ENCODE peak calls at places on chromosomes 16 and 17, in four cellular contexts. F is activated naive CD8-positive, alpha-beta T cell treated with anti-CD3 and anti-CD28 coated beads, Interleukin-2, amount 50 U/mL, for 24 hours; R is neural crest cell; G is cerebellum. H is an unnamed sample.

GRCh38 chr17:75842963-75843576 is 1.1 kb downstream of the UNC13D start:
- DNase-seq in F (no peak), R (no peak), G (no peak), H (no peak)

GRCh38 chr17:47731396-47731795 is 1.6 kb upstream of the TBX21 start:
- DNase-seq in F (no peak), R (no peak), G (no peak), H (no peak)

GRCh38 chr17:3961564-3962047 is 2.6 kb downstream of the ATP2A3 start:
- DNase-seq in F (peak; percentile 45), R (no peak), G (no peak), H (no peak)

GRCh38 chr17:39208893-39209292 is 8.8 kb downstream of the RPL19 start:
- DNase-seq in F (peak; percentile 46), R (no peak), G (no peak), H (no peak)

GRCh38 chr16:83004868-83005652 is 378.3 kb downstream of the CDH13 start:
- DNase-seq in F (no peak), R (no peak), G (no peak), H (no peak)

GRCh38 chr16:81891734-81892364 is 112.8 kb downstream of the PLCG2 start:
- DNase-seq in F (no peak), R (no peak), G (no peak), H (no peak)

GRCh38 chr17:67469208-67469980 is 92.3 kb downstream of the PITPNC1 start:
- DNase-seq in F (peak; percentile 52), R (peak; percentile 8), G (no peak), H (peak; percentile 78)

GRCh38 chr17:18981642-18982424 is 22.7 kb downstream of the FAM83G start:
- DNase-seq in F (no peak), R (no peak), G (no peak), H (no peak)

GRCh38 chr17:66941249-66941648 is 23.3 kb upstream of the CACNG4 start:
- DNase-seq in F (no peak), R (no peak), G (no peak), H (no peak)

GRCh38 chr16:89343501-89344291 is 126.2 kb downstream of the ZNF778 start:
- DNase-seq in F (no peak), R (no peak), G (no peak), H (no peak)

GRCh38 chr17:18963126-18964017 is 11.4 kb downstream of the SLC5A10 start:
- DNase-seq in F (peak; percentile 42), R (no peak), G (no peak), H (no peak)

GRCh38 chr16:7392206-7392605 is 59.6 kb downstream of the RBFOX1 start:
- DNase-seq in F (no peak), R (no peak), G (no peak), H (no peak)

GRCh38 chr16:76265434-76266045 is 11.7 kb upstream of the CNTNAP4 start:
- DNase-seq in F (peak; percentile 26), R (peak; percentile 64), G (no peak), H (no peak)

GRCh38 chr16:74740795-74741304 is 33.8 kb downstream of the FA2H start:
- DNase-seq in F (no peak), R (no peak), G (peak; percentile 49), H (no peak)

GRCh38 chr16:53111078-53111776 is 56.4 kb downstream of the CHD9 start:
- DNase-seq in F (no peak), R (no peak), G (no peak), H (no peak)

GRCh38 chr17:6903516-6903915 is 72.0 kb upstream of the TEKT1 start:
- DNase-seq in F (no peak), R (no peak), G (no peak), H (no peak)

GRCh38 chr16:53768167-53768566 is 64.2 kb downstream of the FTO start:
- DNase-seq in F (no peak), R (no peak), G (no peak), H (no peak)

GRCh38 chr17:5097101-5097834 is 14.4 kb downstream of the ZNF232 start:
- DNase-seq in F (peak; percentile 31), R (peak; percentile 68), G (peak; percentile 73), H (no peak)

GRCh38 chr17:61562287-61562686 is 28.7 kb downstream of the NACA2 start:
- DNase-seq in F (no peak), R (no peak), G (no peak), H (no peak)

GRCh38 chr16:14289692-14290340 is 218.7 kb downstream of the MRTFB start:
- DNase-seq in F (no peak), R (no peak), G (no peak), H (no peak)

GRCh38 chr17:58007781-58008706 is 998 bp upstream of the SRSF1 start:
- DNase-seq in F (no peak), R (no peak), G (no peak), H (no peak)

GRCh38 chr16:28623172-28623711 is 13.4 kb upstream of the SULT1A1 start:
- DNase-seq in F (peak; percentile 74), R (no peak), G (peak; percentile 59), H (no peak)

GRCh38 chr17:33137411-33137810 is 145.8 kb downstream of the SPACA3 start:
- DNase-seq in F (no peak), R (no peak), G (no peak), H (peak; percentile 2)

GRCh38 chr17:2693561-2694380 is 17.8 kb downstream of the CLUH start:
- DNase-seq in F (no peak), R (no peak), G (no peak), H (peak; percentile 82)

GRCh38 chr16:66925322-66925840 is at the start of gene RRAD:
- DNase-seq in F (no peak), R (no peak), G (peak; percentile 61), H (no peak)

GRCh38 chr16:65757064-65757463 is 609.4 kb upstream of the CDH5 start:
- DNase-seq in F (no peak), R (no peak), G (no peak), H (no peak)

GRCh38 chr17:5437721-5438317 is 1.1 kb downstream of the C1QBP start:
- DNase-seq in F (no peak), R (no peak), G (no peak), H (no peak)

GRCh38 chr17:42112552-42113176 is at the start of gene DHX58:
- DNase-seq in F (peak; percentile 74), R (no peak), G (peak; percentile 60), H (no peak)

GRCh38 chr16:80852261-80852872 is 48.0 kb upstream of the CDYL2 start:
- DNase-seq in F (peak; percentile 18), R (no peak), G (no peak), H (no peak)

GRCh38 chr16:8676160-8676547 is 1.7 kb downstream of the ABAT start:
- DNase-seq in F (no peak), R (no peak), G (no peak), H (no peak)

GRCh38 chr16:31429314-31429713 is 1.2 kb upstream of the COX6A2 start:
- DNase-seq in F (no peak), R (no peak), G (peak; percentile 46), H (no peak)

GRCh38 chr16:67301080-67301757 is 21.9 kb downstream of the PLEKHG4 start:
- DNase-seq in F (no peak), R (no peak), G (no peak), H (no peak)

H was measured in mesenteric fat pad.